ENCODE peak calls at places on chromosomes 4 and X, in five cellular contexts. J is SK-N-SH, B is HCT116, A is PC-3, F is neural progenitor cell. H is an unnamed sample. For H3K27me3, the result is how much of the 10 kb centered on the place peaks cover.

GRCh38 chr4:87112063-87112462 is 108.4 kb downstream of the KLHL8 start:
- DNase-seq in J (no peak), B (no peak), A (no peak), F (no peak), H (no peak)

GRCh38 chr4:103915224-103915869 is 195.6 kb upstream of the TACR3 start:
- DNase-seq in J (peak), B (peak), A (peak), F (peak), H (peak)

GRCh38 chr4:86543560-86544312 is 50.4 kb upstream of the PTPN13 start:
- DNase-seq in J (no peak), B (no peak), A (no peak), F (peak), H (no peak)

GRCh38 chr4:42638276-42638675 is 18.6 kb downstream of the ATP8A1 start:
- DNase-seq in J (no peak), B (no peak), A (peak), F (no peak), H (no peak)

GRCh38 chr4:152063301-152064235 is 302.8 kb upstream of the GATB start:
- DNase-seq in J (peak), B (no peak), A (peak), F (no peak), H (no peak)

GRCh38 chr4:38764292-38764691 is 18.5 kb downstream of the TLR10 start:
- DNase-seq in J (no peak), B (no peak), A (no peak), F (no peak), H (no peak)

GRCh38 chrX:140733766-140734342 is 24.3 kb downstream of the LINC00632 start:
- DNase-seq in J (peak), B (no peak), A (peak), F (peak), H (peak)

GRCh38 chr4:117514779-117515178 is 429.4 kb upstream of the TRAM1L1 start:
- DNase-seq in J (no peak), B (no peak), A (no peak), F (no peak), H (no peak)

DNA sequence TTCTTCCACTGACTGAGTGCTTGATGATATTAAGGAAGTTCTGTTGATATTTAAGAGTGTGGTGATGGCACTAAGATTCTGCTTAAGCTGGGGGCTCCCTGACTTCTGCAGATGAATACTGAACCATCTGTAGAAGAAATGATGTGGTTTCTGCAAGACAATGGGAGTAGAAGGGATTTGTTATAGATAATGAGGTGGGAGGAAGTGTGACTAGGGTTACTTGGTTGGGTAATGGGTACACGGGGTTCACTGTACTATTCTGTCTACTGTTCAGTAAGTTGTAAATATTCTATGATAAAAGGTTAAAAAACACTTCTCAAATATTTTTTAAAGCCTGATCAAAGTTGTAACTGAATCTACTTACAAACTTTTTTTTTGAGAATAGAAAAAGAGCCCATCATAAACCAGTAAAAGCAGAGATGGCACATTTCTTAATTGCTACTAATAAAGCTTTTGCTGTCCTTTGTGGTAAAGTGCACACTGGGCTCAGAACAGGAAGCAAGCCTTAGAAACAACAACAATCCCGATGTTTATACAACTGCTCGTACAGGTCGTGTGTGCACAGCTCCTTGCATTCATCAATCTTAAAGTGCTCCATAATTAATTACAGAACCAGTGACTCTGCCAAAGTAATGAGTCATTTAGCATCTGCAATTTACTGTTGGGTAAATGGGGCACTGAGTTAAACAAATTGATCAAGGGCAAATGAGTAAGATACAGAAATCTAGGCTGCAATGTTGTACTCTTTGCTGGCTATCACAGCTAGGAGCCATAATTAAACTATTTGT is 61.1 kb upstream of the TXK start:
- DNase-seq in J (peak), B (no peak), A (no peak), F (no peak), H (peak)
- TF ChIP-seq EZH2phosphoT487 in J (no peak), B (no peak), A (no peak), F (no peak), H (no peak)

DNA sequence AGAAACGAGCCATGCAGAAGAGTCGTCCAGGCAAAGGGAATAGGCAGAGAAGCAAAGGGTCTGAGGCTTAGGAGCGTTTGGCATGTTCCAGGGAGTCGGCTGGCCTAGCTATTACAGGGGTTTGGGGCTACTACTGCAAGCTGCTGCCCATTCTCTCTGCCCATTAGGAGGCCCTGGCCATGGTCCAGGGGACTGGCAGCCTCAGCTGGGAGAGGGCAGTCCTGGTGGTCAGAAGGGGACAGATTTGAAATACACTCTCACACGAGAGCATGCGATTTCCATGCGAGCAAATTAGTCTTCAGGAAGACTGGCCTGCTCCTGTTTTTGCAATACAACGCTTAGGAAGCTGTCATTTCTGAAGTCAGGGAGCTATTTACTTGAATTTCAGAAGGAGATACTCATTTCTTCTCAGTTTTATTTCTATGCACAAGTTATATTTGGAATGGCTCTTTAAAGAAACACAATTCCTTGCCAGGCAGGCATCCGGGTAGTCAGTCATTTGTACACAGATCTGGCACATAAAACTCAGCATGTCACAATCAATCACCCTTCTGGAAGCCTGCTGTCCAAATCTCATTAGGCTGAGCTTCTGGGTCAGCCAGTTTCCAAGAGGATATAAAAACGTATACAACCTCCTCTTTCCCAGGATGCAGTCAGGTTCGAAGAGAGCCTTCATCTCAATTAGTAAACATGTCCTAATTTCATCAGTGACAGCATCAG is 27.0 kb downstream of the PROM1 start:
- DNase-seq in J (peak), B (no peak), A (peak), F (peak), H (no peak)
- H3K27me3 ChIP-seq in J (under half), B (under half), A (under half), F (under half), H (under half)

DNA sequence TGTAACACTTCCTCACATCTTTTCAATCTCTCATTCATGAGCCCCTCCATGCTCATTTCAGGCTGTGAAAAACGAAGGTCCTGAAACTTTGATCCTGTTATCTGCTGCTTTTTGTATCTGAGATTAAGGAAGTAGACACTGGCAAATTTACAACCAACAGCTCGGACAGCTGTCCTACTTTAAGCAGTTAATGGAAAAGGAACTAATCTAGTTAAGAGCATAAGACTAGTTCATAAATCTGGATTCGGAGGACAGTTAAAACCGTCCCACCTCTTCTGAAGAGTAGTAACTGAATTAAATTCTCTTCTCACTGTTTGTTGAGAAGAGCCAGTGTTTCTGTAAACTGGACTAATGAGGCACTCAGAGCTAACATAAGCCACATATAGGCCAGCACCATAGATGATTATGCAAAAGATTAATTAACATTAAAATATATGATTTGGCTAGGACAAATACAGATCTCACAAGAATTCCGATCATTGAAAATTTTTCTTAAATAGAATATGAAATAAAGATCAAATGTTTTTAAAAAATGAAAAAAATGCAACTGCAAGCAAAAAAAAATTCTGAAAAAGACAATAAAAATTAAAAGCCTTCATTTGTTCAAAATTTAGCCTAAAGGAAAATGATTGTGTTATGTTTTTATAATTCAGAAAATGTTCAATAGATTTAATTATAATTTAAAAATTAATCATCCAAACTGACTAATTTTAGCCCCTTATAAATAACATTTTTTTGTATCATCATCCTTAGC is 114.3 kb downstream of the ANTXR2 start:
- DNase-seq in J (no peak), B (no peak), A (no peak), F (no peak), H (no peak)
- TF ChIP-seq EZH2phosphoT487 in J (no peak), B (no peak), A (no peak), F (no peak), H (no peak)

DNA sequence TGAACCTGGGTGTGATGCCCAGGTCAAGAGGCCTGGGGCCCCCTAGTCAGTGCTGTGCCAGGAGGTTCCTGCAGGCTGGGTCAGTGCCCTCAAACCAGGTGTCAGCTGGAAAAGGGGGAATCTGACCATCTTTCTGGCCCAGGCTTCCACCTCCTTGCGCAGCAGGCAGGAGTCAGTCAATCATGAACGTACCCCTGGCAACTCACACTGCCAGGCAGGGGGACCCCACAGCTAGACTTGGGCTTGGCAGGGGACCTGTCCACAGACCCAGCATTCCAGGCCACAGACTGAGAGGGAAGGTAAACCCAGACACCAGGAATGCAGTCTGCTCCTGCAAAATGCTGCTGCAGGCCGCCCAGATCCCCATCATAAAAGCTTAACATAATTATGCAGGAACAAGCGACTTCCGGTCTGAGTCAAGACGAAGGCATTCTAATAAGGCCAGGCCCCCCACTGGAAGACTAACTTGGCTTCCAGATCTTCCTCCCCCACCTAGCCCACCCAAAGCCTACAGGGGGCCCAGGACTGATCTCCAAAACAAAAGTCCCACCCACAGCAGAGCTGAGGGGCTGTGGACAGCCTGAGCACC is 156.3 kb downstream of the BCOR start:
- DNase-seq in J (peak), B (no peak), A (no peak), F (peak), H (no peak)
- H3K27me3 ChIP-seq in J (under half), B (under half), A (under half), F (under half), H (under half)

GRCh38 chr4:13413719-13414437 is 70.3 kb downstream of the RAB28 start:
- DNase-seq in J (no peak), B (no peak), A (no peak), F (no peak), H (no peak)
- TF ChIP-seq EZH2phosphoT487 in J (no peak), B (no peak), A (no peak), F (no peak), H (no peak)

GRCh38 chrX:137032841-137033773 is 688 bp downstream of the GPR101 start:
- DNase-seq in J (no peak), B (no peak), A (no peak), F (no peak), H (no peak)
- H3K27me3 ChIP-seq in J (half or more), B (under half), A (half or more), F (half or more), H (under half)

H was measured in MM.1S.